ENCODE peak calls at places on chromosomes 1 and 21, in five cellular contexts. H, I, T, R and M are unnamed samples.

GRCh38 chr1:228956864-228957263 is 221.6 kb downstream of the RHOU start:
- DNase-seq in H (no peak), I (no peak), T (no peak), R (no peak), M (no peak)

GRCh38 chr21:44089001-44089911 is 17.9 kb upstream of the PWP2 start:
- DNase-seq in H (peak; percentile 84), I (no peak), T (no peak), R (no peak), M (no peak)

GRCh38 chr1:245310605-245311531 is 156.1 kb downstream of the KIF26B start:
- DNase-seq in H (no peak), I (no peak), T (no peak), R (no peak), M (peak; percentile 53)

GRCh38 chr21:15197696-15198095 is 132.9 kb upstream of the NRIP1 start:
- DNase-seq in H (no peak), I (no peak), T (no peak), R (no peak), M (no peak)

GRCh38 chr1:151803164-151803563 is 2.1 kb downstream of the LINGO4 start:
- DNase-seq in H (no peak), I (no peak), T (no peak), R (no peak), M (no peak)

GRCh38 chr21:35319684-35320083 is 270.6 kb upstream of the RUNX1 start:
- DNase-seq in H (no peak), I (no peak), T (no peak), R (no peak), M (no peak)

GRCh38 chr1:78333426-78334012 is 157.3 kb upstream of the PTGFR start:
- DNase-seq in H (no peak), I (peak; percentile 10), T (peak; percentile 33), R (no peak), M (no peak)

GRCh38 chr1:43776043-43776761 is 68.9 kb downstream of the ST3GAL3 start:
- DNase-seq in H (no peak), I (no peak), T (peak; percentile 21), R (no peak), M (no peak)

GRCh38 chr1:21574464-21575151 is 65.4 kb downstream of the ALPL start:
- DNase-seq in H (no peak), I (no peak), T (no peak), R (peak; percentile 82), M (peak; percentile 64)

GRCh38 chr1:160625725-160626498 is 20.9 kb downstream of the SLAMF1 start:
- DNase-seq in H (no peak), I (no peak), T (no peak), R (no peak), M (no peak)

GRCh38 chr1:46806196-46807020 is 7.6 kb downstream of the CYP4B1 start:
- DNase-seq in H (no peak), I (no peak), T (no peak), R (peak; percentile 69), M (peak; percentile 77)

GRCh38 chr1:12159826-12160225 is 7.0 kb upstream of the TNFRSF1B start:
- DNase-seq in H (no peak), I (no peak), T (no peak), R (no peak), M (no peak)

GRCh38 chr1:170388489-170388888 is 143.5 kb upstream of the GORAB start:
- DNase-seq in H (no peak), I (no peak), T (no peak), R (no peak), M (no peak)

GRCh38 chr1:243264718-243265117 is 8.9 kb downstream of the SDCCAG8 start:
- DNase-seq in H (no peak), I (no peak), T (peak; percentile 5), R (no peak), M (no peak)

GRCh38 chr21:45136927-45137611 is 62.7 kb downstream of the ADARB1 start:
- DNase-seq in H (peak; percentile 91), I (no peak), T (peak; percentile 78), R (peak; percentile 82), M (peak; percentile 83)

GRCh38 chr1:221788466-221788865 is 46.6 kb upstream of the DUSP10 start:
- DNase-seq in H (no peak), I (no peak), T (no peak), R (no peak), M (no peak)

GRCh38 chr21:28213221-28213620 is 779.5 kb downstream of the LTN1 start:
- DNase-seq in H (no peak), I (no peak), T (no peak), R (no peak), M (no peak)

GRCh38 chr1:230316864-230317745 is 109.0 kb downstream of the PGBD5 start:
- DNase-seq in H (no peak), I (no peak), T (no peak), R (no peak), M (no peak)

GRCh38 chr21:14567557-14568279 is 21.6 kb upstream of the SAMSN1 start:
- DNase-seq in H (no peak), I (no peak), T (no peak), R (no peak), M (no peak)

GRCh38 chr1:14929547-14930223 is 223.9 kb upstream of the TMEM51 start:
- DNase-seq in H (peak; percentile 83), I (no peak), T (peak; percentile 25), R (no peak), M (no peak)

GRCh38 chr1:25193151-25193742 is 39.1 kb downstream of the SYF2 start:
- DNase-seq in H (no peak), I (no peak), T (no peak), R (no peak), M (no peak)

DNA sequence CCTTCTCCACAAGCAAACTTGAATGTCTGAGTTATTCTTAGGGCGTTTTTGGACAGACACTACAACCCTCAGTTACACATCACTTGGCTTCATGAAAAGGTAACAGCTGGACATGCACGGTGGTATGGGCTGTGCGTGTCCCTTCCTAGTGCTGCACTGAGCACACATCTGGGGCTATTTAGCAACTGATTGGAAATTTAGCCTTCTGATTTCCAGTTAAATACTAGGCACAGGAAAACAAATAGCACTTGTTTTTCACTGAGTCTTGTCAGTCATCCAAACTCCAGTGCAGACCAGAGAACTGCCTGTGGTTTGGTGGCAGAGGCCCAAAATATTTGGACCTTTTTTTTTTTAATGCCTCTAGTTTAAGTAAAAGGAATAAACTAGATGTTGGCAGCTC is 134.7 kb downstream of the TGFBR3 start:
- DNase-seq in H (no peak), I (no peak), T (no peak), R (no peak), M (no peak)
- H3K27ac ChIP-seq in H (peak overlapping the region; percentile 19), I (peak overlapping the region; percentile 29), T (no peak overlapping the region), R (peak overlapping the region; percentile 68), M (no peak overlapping the region)

GRCh38 chr1:31583995-31584868 is 7.9 kb downstream of the TINAGL1 start:
- DNase-seq in H (peak; percentile 72), I (no peak), T (no peak), R (peak; percentile 86), M (peak; percentile 86)
- H3K4me3 ChIP-seq in H (no peak overlapping the region), I (no peak overlapping the region), T (no peak overlapping the region), R (peak overlapping the region; percentile 15), M (peak overlapping the region; percentile 19)

GRCh38 chr1:200629876-200630514 is 9.4 kb upstream of the KIF14 start:
- DNase-seq in H (no peak), I (no peak), T (no peak), R (no peak), M (no peak)

GRCh38 chr1:200628223-200628868 is 7.8 kb upstream of the KIF14 start:
- DNase-seq in H (no peak), I (no peak), T (no peak), R (no peak), M (no peak)

GRCh38 chr1:200634449-200635122 is 14.0 kb upstream of the KIF14 start:
- DNase-seq in H (no peak), I (no peak), T (peak; percentile 21), R (no peak), M (no peak)

GRCh38 chr1:200627548-200628222 is 7.1 kb upstream of the KIF14 start:
- DNase-seq in H (no peak), I (no peak), T (no peak), R (no peak), M (no peak)

DNA sequence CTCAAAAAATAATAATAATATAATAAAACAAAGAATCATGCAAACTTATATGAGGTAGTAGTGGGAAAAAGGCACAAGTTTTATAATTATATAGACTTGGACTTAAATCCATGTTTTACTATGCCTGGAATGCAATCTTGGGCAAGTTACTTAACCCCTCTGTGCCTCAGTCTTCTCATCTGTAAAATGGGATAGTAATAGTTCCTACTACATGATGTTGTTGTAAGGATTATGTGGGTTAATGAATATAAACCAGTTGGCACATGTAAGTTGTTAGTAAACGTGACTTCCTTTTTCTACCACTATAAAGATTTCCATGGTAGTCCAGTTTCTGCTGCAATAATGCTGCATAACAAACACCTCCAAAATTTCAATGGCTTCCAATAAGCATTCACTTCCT is 10.8 kb upstream of the KIF14 start:
- DNase-seq in H (no peak), I (no peak), T (no peak), R (no peak), M (no peak)
- H3K27ac ChIP-seq in H (no peak overlapping the region), I (no peak overlapping the region), T (no peak overlapping the region), R (no peak overlapping the region), M (no peak overlapping the region)

DNA sequence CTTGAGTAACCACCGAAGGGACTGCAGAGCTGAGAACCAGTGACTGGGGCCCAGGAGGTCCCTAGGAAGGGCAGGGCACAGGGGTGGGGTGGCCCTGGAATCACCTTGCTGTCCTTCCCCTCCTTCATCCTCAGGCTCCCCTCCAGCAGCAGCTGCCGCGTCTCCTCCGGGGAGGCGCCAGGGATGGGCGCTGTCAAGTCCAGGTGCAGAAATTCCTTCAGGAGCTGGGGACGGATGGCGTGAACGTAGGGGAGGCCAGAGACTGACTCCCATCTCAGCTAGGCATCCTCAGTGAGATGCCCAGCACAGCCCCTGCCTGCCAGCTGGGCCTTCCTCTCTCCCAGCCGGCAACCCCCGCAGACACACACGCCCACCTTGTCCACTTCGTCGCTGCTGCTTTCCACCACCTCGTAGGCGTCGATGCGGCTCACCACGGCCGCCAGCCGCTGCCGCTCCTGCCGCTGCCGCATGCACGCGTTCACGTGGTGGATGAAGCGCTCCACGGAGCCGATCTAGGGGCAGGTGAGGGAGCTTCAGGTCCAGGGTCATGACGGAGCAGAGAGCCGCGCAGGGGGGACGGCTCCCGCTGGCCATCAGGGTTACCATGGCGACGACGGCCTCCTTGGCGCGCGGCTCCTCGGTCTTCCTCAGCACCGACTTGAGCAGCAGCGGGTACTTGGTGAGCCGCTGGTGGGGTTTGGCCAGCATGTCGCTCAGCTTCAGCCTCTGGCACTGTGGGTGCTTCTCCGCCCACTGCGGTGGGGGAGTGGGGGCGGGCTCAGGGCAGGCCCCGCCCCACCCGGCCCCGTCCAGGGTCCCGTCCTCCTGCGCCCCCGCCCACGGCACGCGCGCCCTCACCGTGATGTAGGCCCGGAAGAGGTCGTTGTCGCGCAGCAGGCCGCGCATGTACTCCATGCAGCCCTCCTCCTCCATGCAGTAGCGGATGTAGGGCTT is 4.4 kb upstream of the TNFRSF25 start:
- DNase-seq in H (no peak), I (no peak), T (no peak), R (no peak), M (peak; percentile 46)
- H3K4me3 ChIP-seq in H (no peak overlapping the region), I (no peak overlapping the region), T (no peak overlapping the region), R (no peak overlapping the region), M (no peak overlapping the region)

DNA sequence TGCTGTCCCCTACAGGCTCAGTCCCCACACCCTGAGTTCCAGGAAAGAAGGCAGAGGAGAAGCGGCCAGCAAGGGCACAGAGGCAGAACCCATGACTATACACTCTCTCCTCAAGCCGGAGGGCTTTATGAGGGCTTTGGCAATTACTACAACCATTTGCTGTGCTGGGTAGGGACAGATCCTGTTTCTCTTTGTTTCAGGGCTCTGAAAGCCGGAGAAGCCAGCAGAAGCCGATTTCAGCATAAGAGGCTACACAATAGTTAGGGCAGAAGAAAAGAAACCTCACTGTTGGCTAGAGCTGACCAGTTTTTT is 13.9 kb downstream of the GPR3 start:
- DNase-seq in H (no peak), I (no peak), T (no peak), R (no peak), M (no peak)
- H3K27ac ChIP-seq in H (no peak overlapping the region), I (no peak overlapping the region), T (no peak overlapping the region), R (peak overlapping the region; percentile 81), M (peak overlapping the region; percentile 41)